ENCODE peak calls at places on chromosomes 2 and 18, in six cellular contexts. Q is neural progenitor cell, C is foreskin fibroblast, B is left ventricle myocardium inferior, G is prostate gland, H is neuronal stem cell. W is an unnamed sample.

GRCh38 chr2:74712223-74713053 is 58.4 kb downstream of the SEMA4F start:
- DNase-seq in Q (no peak), B (no peak), C (no peak), G (no peak), H (no peak), W (no peak)

GRCh38 chr2:83229443-83229842 is 1229.6 kb downstream of the SUCLG1 start:
- DNase-seq in B (no peak), Q (no peak), C (no peak), G (no peak), H (no peak), W (no peak)

GRCh38 chr18:8780227-8780626 is 74.9 kb downstream of the MTCL1 start:
- DNase-seq in H (no peak), B (no peak), Q (no peak), G (no peak), C (no peak), W (no peak)

GRCh38 chr2:241852116-241852980 is 6.3 kb downstream of the PDCD1 start:
- DNase-seq in H (no peak), C (no peak), G (no peak), B (peak; percentile 13), Q (no peak), W (no peak)

GRCh38 chr2:174681983-174682577 is 82.2 kb downstream of the CHRNA1 start:
- DNase-seq in H (peak; percentile 21), Q (peak; percentile 59), C (no peak), B (peak; percentile 53), G (no peak), W (no peak)

GRCh38 chr18:3821524-3821923 is 371.6 kb downstream of the TGIF1 start:
- DNase-seq in G (no peak), B (no peak), Q (no peak), C (no peak), H (no peak), W (no peak)

GRCh38 chr2:138814123-138814883 is 34.1 kb upstream of the NXPH2 start:
- DNase-seq in H (no peak), G (no peak), C (no peak), Q (peak; percentile 13), B (no peak), W (no peak)

GRCh38 chr2:63894167-63894566 is 52.5 kb downstream of the UGP2 start:
- DNase-seq in B (no peak), G (no peak), H (no peak), C (no peak), Q (no peak), W (no peak)

GRCh38 chr2:182864949-182865348 is 1.5 kb downstream of the FRZB start:
- DNase-seq in C (no peak), G (no peak), Q (no peak), H (no peak), B (no peak), W (no peak)

GRCh38 chr2:176445831-176446433 is 176.7 kb downstream of the MTX2 start:
- DNase-seq in G (peak; percentile 26), C (peak; percentile 57), H (no peak), B (no peak), Q (no peak), W (no peak)

GRCh38 chr2:85468704-85469349 is 50.3 kb downstream of the SH2D6 start:
- DNase-seq in Q (peak; percentile 46), B (no peak), G (peak; percentile 43), H (no peak), C (peak; percentile 47), W (no peak)

GRCh38 chr18:64693756-64694155 is 544.9 kb upstream of the LINC00305 start:
- DNase-seq in C (no peak), H (no peak), Q (no peak), G (no peak), B (no peak), W (no peak)

GRCh38 chr2:105790467-105791118 is 45.9 kb downstream of the NCK2 start:
- DNase-seq in C (no peak), Q (no peak), H (no peak), B (no peak), G (no peak), W (no peak)
- H3K4me3 ChIP-seq in C (no peak overlapping the region), Q (no peak overlapping the region), H (no peak overlapping the region), B (peak overlapping the region; percentile 32), G (no peak overlapping the region), W (no peak overlapping the region)

GRCh38 chr2:111133603-111134002 is 12.9 kb downstream of the BCL2L11 start:
- DNase-seq in H (no peak), G (no peak), Q (no peak), C (no peak), B (no peak), W (no peak)
- H3K4me3 ChIP-seq in H (no peak overlapping the region), G (no peak overlapping the region), Q (no peak overlapping the region), C (no peak overlapping the region), B (no peak overlapping the region), W (no peak overlapping the region)

DNA sequence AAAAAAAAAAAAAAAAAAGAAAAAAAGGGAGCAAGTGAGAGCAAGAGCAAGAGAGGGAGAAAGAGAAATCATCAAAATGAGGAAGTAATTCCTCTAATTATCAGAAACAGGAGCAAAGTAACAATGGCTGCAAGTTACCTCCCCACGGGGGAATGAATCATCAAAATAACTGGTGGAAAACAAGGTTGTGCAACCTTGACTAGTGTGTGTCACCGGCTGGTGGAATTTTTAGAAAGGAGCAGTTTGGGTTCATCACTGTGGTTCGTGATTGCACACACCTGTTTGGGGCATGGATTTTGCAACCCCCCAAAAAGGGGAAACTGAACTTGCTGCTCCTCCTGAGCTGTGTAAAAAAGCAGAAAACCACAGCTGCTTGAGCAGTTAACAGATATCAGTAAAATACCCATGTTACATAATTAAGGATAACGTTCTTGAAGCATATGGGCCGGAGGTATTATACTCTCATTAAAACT is 184.0 kb upstream of the ZEB2 start:
- DNase-seq in Q (no peak), G (no peak), C (peak; percentile 57), H (no peak), B (no peak), W (peak; percentile 51)
- H3K4me3 ChIP-seq in Q (no peak overlapping the region), G (no peak overlapping the region), C (no peak overlapping the region), H (no peak overlapping the region), B (no peak overlapping the region), W (no peak overlapping the region)

DNA sequence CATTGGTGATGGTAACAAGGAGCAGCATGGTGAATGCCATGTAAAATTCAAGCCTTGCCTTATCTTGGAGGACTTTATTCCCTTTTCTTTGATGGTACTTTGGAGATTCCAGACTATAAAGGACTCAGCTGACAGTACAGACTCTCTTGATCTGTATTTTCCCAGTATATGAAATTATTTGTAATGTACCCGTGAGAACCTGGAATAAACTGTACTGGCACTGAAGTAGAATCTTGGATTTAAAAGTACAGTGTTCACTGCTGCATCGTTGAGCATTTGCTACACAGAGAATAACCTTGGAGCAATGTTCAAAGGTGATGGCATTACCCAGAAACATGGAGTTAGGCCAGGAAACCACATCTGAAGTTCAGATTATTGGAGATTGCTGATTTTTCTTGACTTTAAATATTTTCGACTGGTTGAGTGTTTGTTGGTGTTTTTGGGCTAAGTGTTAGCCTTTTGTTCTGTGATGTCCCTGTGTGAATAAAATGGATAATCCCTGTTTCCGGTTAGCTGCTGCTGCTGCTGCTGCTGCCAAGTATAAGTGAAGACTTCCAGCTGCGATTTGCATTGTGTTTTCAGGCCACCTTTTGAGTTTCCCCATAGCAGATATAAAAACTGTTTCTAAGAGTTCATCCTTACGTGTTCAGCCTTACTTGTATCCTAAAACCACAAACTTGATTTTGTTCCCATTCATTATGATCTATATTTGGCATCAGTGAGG is 122.0 kb downstream of the SPTBN1 start:
- DNase-seq in B (no peak), C (no peak), G (no peak), Q (peak; percentile 55), H (no peak), W (no peak)
- H3K4me3 ChIP-seq in B (no peak overlapping the region), C (no peak overlapping the region), G (no peak overlapping the region), Q (no peak overlapping the region), H (no peak overlapping the region), W (no peak overlapping the region)